ENCODE peak calls at places on chromosomes 5 and 9, in five cellular contexts. P, L, E, I and K are unnamed samples.

GRCh38 chr9:89555426-89556375 is 49.1 kb upstream of the GADD45G start:
- DNase-seq in P (no peak), E (peak), L (no peak), I (no peak), K (no peak)

GRCh38 chr5:156497816-156498215 is 170.9 kb downstream of the SGCD start:
- DNase-seq in I (no peak), E (no peak), P (peak), L (no peak), K (no peak)

GRCh38 chr9:98172604-98173003 is 19.8 kb downstream of the CORO2A start:
- DNase-seq in E (no peak), L (no peak), I (no peak), P (no peak), K (no peak)

GRCh38 chr5:82405618-82406199 is 127.6 kb upstream of the RPS23 start:
- DNase-seq in E (no peak), L (no peak), I (no peak), P (no peak), K (no peak)

GRCh38 chr5:15203376-15203775 is 296.6 kb upstream of the FBXL7 start:
- DNase-seq in L (no peak), I (no peak), E (no peak), P (no peak), K (no peak)

GRCh38 chr5:1762121-1762877 is 37.3 kb downstream of the MRPL36 start:
- DNase-seq in I (no peak), P (no peak), E (no peak), L (peak), K (no peak)

GRCh38 chr9:114777841-114778240 is 28.0 kb downstream of the TNFSF15 start:
- DNase-seq in I (no peak), E (no peak), P (no peak), L (no peak), K (no peak)

GRCh38 chr9:136022731-136023400 is 61.7 kb upstream of the UBAC1 start:
- DNase-seq in P (peak), E (no peak), I (no peak), L (peak), K (no peak)

GRCh38 chr9:80650964-80651555 is 1038.3 kb downstream of the TLE1 start:
- DNase-seq in E (no peak), I (no peak), P (no peak), L (no peak), K (no peak)
- TF ChIP-seq YY1 in E (no peak), I (no peak), P (no peak), L (no peak), K (no peak)

GRCh38 chr9:34374905-34375552 is 1.7 kb downstream of the MYORG start:
- DNase-seq in I (no peak), L (no peak), E (no peak), P (no peak), K (no peak)
- TF ChIP-seq MAX in I (no peak), L (no peak), E (no peak), P (no peak), K (no peak)

DNA sequence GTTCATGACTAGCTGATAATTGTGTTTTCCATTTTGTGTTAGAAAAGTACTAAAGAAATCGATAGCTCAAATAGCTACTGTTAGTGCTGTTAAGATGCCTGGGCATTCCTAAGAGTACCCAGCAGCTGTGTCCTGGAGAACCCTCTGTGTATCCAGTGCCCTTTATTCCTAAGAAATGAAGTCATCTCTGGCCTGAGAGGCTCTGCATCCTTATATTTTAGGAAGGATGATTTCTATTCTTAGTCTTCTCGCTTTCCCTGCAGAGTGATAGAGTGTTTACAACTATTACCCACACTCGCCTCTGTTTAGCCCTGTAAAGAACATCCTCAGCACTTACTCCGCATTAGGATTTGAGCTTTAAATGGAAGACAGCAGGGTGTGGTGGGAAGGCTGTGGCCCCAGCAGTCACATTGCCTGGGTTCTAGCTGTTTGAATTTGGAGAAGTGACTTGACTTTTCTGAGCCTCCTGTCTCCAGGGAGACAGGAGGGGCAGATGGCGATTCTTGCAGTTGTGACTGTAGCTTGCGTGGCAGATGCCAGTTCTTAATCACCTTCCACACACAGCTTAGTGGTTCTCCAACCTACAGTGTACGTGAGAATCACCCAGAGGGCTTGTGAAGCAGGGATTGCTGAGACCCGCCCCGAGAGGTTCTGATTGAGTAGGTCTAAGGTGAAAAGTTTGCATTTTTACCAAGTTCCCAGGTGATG is 177.2 kb upstream of the PITX1 start:
- DNase-seq in L (peak), I (no peak), E (no peak), P (no peak), K (no peak)
- TF ChIP-seq YY1 in L (no peak), I (no peak), E (no peak), P (no peak), K (no peak)

GRCh38 chr5:35788724-35789123 is 68.0 kb upstream of the IL7R start:
- DNase-seq in E (no peak), P (no peak), I (no peak), L (no peak), K (no peak)

GRCh38 chr5:35781181-35781580 is 75.5 kb upstream of the IL7R start:
- DNase-seq in P (no peak), E (no peak), I (no peak), L (no peak), K (no peak)

GRCh38 chr5:35789732-35790461 is 66.8 kb upstream of the IL7R start:
- DNase-seq in I (no peak), P (no peak), E (no peak), L (no peak), K (no peak)

GRCh38 chr5:35783551-35783950 is 73.1 kb upstream of the IL7R start:
- DNase-seq in P (no peak), I (no peak), E (no peak), L (no peak), K (no peak)

GRCh38 chr5:35785601-35786085 is 71.0 kb upstream of the IL7R start:
- DNase-seq in L (no peak), I (no peak), E (no peak), P (no peak), K (no peak)
- TF ChIP-seq MAX in L (no peak), I (no peak), E (no peak), P (no peak), K (no peak)

GRCh38 chr5:135508496-135509005 is 27.2 kb downstream of the NEUROG1 start:
- DNase-seq in P (no peak), L (no peak), I (no peak), E (no peak), K (no peak)
- TF ChIP-seq YY1 in P (no peak), L (no peak), I (no peak), E (no peak), K (no peak)

GRCh38 chr9:77475641-77476473 is 172.3 kb downstream of the GNA14 start:
- DNase-seq in I (no peak), L (no peak), E (no peak), P (no peak), K (no peak)
- TF ChIP-seq MAX in I (no peak), L (no peak), E (no peak), P (no peak), K (no peak)